ENCODE peak calls at places on chromosomes 11 and 22, in ten cellular contexts. R, X, W, F, B, M, T, C, D and H are unnamed samples.

GRCh38 chr11:25860677-25861445 is 471.1 kb upstream of the ANO3 start:
- DNase-seq in R (no peak), X (no peak), W (no peak), F (no peak), B (no peak), M (peak), T (no peak), C (no peak), D (no peak), H (no peak)

GRCh38 chr22:31085493-31085824 is 4.3 kb downstream of the SMTN start:
- DNase-seq in R (peak), X (peak), W (no peak), F (no peak), B (peak), M (no peak), T (peak), C (no peak), D (no peak), H (no peak)

GRCh38 chr11:12156301-12157140 is 46.1 kb downstream of the MICAL2 start:
- DNase-seq in R (peak), X (peak), W (no peak), F (no peak), B (no peak), M (no peak), T (peak), C (peak), D (no peak), H (no peak)

GRCh38 chr11:33835143-33835878 is 56.6 kb downstream of the LMO2 start:
- DNase-seq in R (no peak), X (no peak), W (peak), F (peak), B (no peak), M (peak), T (peak), C (no peak), D (no peak), H (no peak)

GRCh38 chr22:31179345-31179744 is 19.4 kb downstream of the RNF185 start:
- DNase-seq in R (no peak), X (no peak), W (no peak), F (no peak), B (peak), M (peak), T (no peak), C (no peak), D (no peak), H (peak)

GRCh38 chr11:72497731-72498130 is 63.4 kb upstream of the CLPB start:
- DNase-seq in R (no peak), X (no peak), W (no peak), F (no peak), B (no peak), M (no peak), T (no peak), C (no peak), D (no peak), H (no peak)

GRCh38 chr11:69475866-69476714 is 5.4 kb upstream of the LINC01488 start:
- DNase-seq in R (no peak), X (no peak), W (no peak), F (no peak), B (no peak), M (no peak), T (no peak), C (no peak), D (no peak), H (no peak)

GRCh38 chr11:88402192-88402715 is 64.7 kb upstream of the CTSC start:
- DNase-seq in R (no peak), X (no peak), W (no peak), F (peak), B (no peak), M (peak), T (no peak), C (no peak), D (no peak), H (no peak)

GRCh38 chr11:9461760-9462134 is 935 bp downstream of the ZNF143 start:
- DNase-seq in R (no peak), X (no peak), W (no peak), F (no peak), B (no peak), M (peak), T (no peak), C (no peak), D (no peak), H (no peak)

GRCh38 chr11:131767421-131767820 is 397.0 kb downstream of the NTM start:
- DNase-seq in R (no peak), X (no peak), W (no peak), F (no peak), B (no peak), M (peak), T (no peak), C (no peak), D (no peak), H (no peak)

GRCh38 chr22:36252754-36253522 is at the start of gene APOL1:
- DNase-seq in R (peak), X (no peak), W (peak), F (peak), B (peak), M (peak), T (peak), C (peak), D (peak), H (no peak)
- H3K4me3 ChIP-seq in R (peak), X (no peak), W (peak), F (peak), B (peak), M (peak), T (peak), C (peak), D (peak), H (peak)

GRCh38 chr22:20438066-20438677 is 547 bp upstream of the SCARF2 start:
- DNase-seq in R (peak), X (no peak), W (no peak), F (no peak), B (no peak), M (peak), T (peak), C (peak), D (no peak), H (no peak)

GRCh38 chr22:20438678-20439492 is 1.3 kb upstream of the SCARF2 start:
- DNase-seq in R (peak), X (peak), W (no peak), F (no peak), B (no peak), M (no peak), T (no peak), C (peak), D (no peak), H (no peak)

GRCh38 chr22:20436309-20437252 is 1.0 kb downstream of the SCARF2 start:
- DNase-seq in R (peak), X (peak), W (no peak), F (no peak), B (no peak), M (peak), T (peak), C (peak), D (no peak), H (no peak)

GRCh38 chr22:20435436-20436308 is 2.0 kb downstream of the SCARF2 start:
- DNase-seq in R (peak), X (peak), W (no peak), F (no peak), B (no peak), M (no peak), T (no peak), C (no peak), D (no peak), H (no peak)

GRCh38 chr22:20437253-20438065 is at the start of gene SCARF2:
- DNase-seq in R (peak), X (peak), W (no peak), F (no peak), B (peak), M (peak), T (peak), C (peak), D (no peak), H (no peak)
- TF ChIP-seq POLR2A in R (no peak), X (no peak), W (peak), F (no peak), B (no peak), M (no peak), T (peak), C (no peak), D (no peak), H (no peak)

DNA sequence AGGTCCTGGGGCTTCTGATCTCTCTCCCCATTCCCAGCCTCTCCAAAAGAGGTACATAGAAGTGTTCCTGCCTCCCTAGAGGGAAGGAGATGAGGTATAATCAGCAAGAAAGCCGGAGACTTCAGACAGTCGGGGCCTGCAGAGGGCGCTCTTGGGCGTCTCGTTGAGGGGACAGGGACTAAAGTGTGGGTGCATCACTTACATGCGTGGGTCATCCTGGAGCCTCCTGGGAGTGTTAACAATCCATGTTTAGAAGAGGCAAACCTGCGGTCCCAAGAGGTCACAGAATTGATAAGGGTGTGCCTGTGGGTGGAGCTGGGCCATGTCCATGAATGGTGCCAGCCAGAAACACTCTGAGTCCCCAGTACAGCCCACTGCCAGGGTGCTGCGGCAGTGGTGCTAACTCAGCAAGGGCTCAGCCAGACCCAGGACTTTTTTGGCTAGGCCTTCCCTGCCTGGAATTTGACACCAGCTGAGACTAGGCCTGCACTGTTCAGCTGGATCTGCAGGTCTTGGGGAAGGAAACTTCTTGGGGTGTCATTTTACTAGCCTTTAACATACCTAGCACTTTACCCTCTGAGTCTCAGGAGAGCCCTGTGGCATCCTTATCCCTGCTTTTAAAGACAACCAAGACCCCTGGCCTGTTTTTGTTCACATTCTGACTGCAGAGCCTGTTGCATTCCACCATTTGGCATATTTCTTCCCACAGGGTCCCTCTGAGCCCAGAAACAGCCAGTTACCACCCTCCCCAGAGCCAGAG is 5.5 kb downstream of the YDJC start:
- DNase-seq in R (no peak), X (no peak), W (no peak), F (no peak), B (peak), M (peak), T (no peak), C (no peak), D (no peak), H (peak)
- TF ChIP-seq CTCF in R (no peak), X (no peak), W (no peak), F (peak), B (peak), M (peak), T (no peak), C (no peak), D (peak), H (no peak)

DNA sequence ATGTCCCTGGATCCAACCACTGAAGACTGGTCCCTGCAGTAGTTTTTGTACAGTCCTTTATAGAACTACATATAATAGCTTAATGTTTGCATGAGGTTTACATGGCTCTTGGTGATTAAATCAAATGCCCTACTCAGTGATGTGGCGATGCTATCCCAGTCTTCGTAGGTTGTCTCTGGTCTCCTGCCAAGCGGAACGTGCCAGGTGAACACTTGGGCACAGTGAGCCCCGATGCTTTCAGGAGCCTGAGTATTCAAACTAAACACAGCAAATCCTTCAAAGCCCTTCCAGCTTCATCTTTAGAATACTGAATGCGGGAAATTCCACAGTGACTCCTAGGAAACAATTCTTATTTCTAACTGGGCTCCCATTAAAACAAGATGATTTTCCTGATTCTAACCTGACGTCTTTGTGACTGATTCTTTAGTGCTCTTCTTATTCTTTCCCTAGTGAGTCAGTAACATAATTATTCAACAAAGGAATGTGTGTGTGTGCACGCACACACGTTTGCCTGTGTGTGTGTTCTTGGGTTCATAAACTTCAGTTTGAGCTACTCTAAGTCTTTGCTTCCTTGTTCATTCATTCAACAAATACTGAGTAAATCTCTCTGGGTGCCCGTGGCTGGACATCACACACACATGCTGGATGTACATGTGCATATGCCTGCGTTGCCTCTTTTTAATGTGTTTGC is 134.7 kb downstream of the WNT7B start:
- DNase-seq in R (no peak), X (no peak), W (no peak), F (no peak), B (no peak), M (peak), T (no peak), C (no peak), D (no peak), H (no peak)
- H3K4me3 ChIP-seq in R (no peak), X (no peak), W (no peak), F (no peak), B (no peak), M (no peak), T (no peak), C (no peak), D (no peak), H (no peak)